ENCODE peak calls at places on chromosomes 4 and X, in eight cellular contexts. N is PC-3, S is GM23248, I is neural progenitor cell, T is fibroblast of lung, W is H1, A is mammary epithelial cell, D is PC-9. P is an unnamed sample. For H3K4me1, the result is how much of the 10 kb centered on the place peaks cover.

GRCh38 chr4:26863512-26863911 is 2.9 kb downstream of the STIM2 start:
- DNase-seq in W (no peak), D (no peak), A (peak), T (no peak), N (no peak), S (no peak), I (no peak), P (no peak)

GRCh38 chr4:11218692-11219091 is 210.0 kb downstream of the HS3ST1 start:
- DNase-seq in S (no peak), W (no peak), N (no peak), A (no peak), D (no peak), T (no peak), I (no peak), P (no peak)

GRCh38 chr4:13169731-13170130 is 314.4 kb downstream of the RAB28 start:
- DNase-seq in D (no peak), A (no peak), W (no peak), S (peak), I (no peak), N (no peak), T (peak), P (no peak)

GRCh38 chr4:189409158-189409557 is 531.5 kb upstream of the FRG1 start:
- DNase-seq in A (no peak), S (no peak), T (no peak), N (no peak), D (no peak), W (no peak), I (no peak), P (no peak)

GRCh38 chr4:8768357-8768999 is 103.2 kb downstream of the HMX1 start:
- DNase-seq in T (no peak), N (no peak), W (no peak), D (no peak), I (no peak), A (no peak), S (no peak), P (no peak)

GRCh38 chr4:12409507-12410190 is 981.0 kb upstream of the HS3ST1 start:
- DNase-seq in I (no peak), W (no peak), N (peak), A (peak), D (peak), S (no peak), T (peak), P (peak)

GRCh38 chr4:7638984-7639789 is 204.5 kb upstream of the PSAPL1 start:
- DNase-seq in T (no peak), W (no peak), A (no peak), S (no peak), N (no peak), I (no peak), D (no peak), P (no peak)

GRCh38 chrX:24646745-24647182 is 383 bp downstream of the PCYT1B start:
- DNase-seq in D (no peak), N (no peak), I (peak), W (no peak), S (peak), T (peak), A (no peak), P (no peak)

GRCh38 chrX:149881081-149881711 is at the start of gene MAGEA8:
- DNase-seq in D (no peak), S (no peak), W (peak), A (no peak), T (no peak), I (peak), N (no peak), P (no peak)

GRCh38 chr4:123031664-123032063 is 109.3 kb upstream of the NUDT6 start:
- DNase-seq in D (no peak), I (no peak), T (no peak), W (no peak), A (no peak), S (no peak), N (no peak), P (no peak)

GRCh38 chr4:128320656-128321055 is 33.0 kb upstream of the PGRMC2 start:
- DNase-seq in I (no peak), D (no peak), A (no peak), N (no peak), W (no peak), T (no peak), S (peak), P (no peak)

GRCh38 chrX:112968351-112969133 is 127.9 kb upstream of the AMOT start:
- DNase-seq in S (peak), A (peak), I (no peak), T (peak), W (no peak), N (peak), D (peak), P (no peak)

GRCh38 chr4:181601118-181601517 is 642.1 kb upstream of the TENM3 start:
- DNase-seq in D (no peak), T (peak), N (no peak), I (no peak), S (peak), W (no peak), A (no peak), P (no peak)

GRCh38 chrX:71997320-71997719 is 86.7 kb downstream of the NHSL2 start:
- DNase-seq in W (no peak), T (peak), D (no peak), S (no peak), A (no peak), N (no peak), I (no peak), P (no peak)

GRCh38 chr4:125517831-125518230 is 203.1 kb downstream of the FAT4 start:
- DNase-seq in D (no peak), S (no peak), T (no peak), A (no peak), N (peak), I (no peak), W (no peak), P (no peak)

DNA sequence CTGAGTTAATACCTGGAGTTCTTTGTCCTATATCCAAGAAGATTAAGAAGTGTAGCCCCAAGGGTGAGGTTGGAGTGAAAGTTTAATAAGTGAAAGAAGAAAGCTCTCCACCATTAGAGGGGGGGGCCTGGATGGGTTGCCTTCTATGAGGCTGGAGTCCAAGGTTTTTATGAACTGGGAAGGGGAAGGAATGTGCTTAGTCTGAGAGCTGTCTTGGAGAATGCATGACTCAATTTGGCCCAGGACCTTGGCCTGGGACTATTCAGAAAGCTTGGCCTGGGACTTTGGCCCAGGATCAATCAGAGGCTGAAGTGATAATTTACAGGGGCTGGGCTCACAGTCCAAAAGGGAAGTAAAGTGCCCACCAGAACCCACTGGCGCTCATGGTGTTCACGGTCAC is 1049.0 kb upstream of the GRIA3 start:
- DNase-seq in N (no peak), I (no peak), T (no peak), D (no peak), A (no peak), S (peak), W (no peak), P (no peak)
- H3K4me1 ChIP-seq in N (under half), I (under half), T (under half), D (under half), A (under half), S (under half), W (under half), P (under half)

GRCh38 chr4:126851391-126851790 is 781.4 kb upstream of the INTU start:
- DNase-seq in A (peak), W (no peak), I (no peak), D (no peak), S (peak), T (peak), N (no peak), P (no peak)
- H2AFZ ChIP-seq in A (no peak), W (no peak), I (no peak), D (no peak), S (peak), T (no peak), N (no peak), P (no peak)

DNA sequence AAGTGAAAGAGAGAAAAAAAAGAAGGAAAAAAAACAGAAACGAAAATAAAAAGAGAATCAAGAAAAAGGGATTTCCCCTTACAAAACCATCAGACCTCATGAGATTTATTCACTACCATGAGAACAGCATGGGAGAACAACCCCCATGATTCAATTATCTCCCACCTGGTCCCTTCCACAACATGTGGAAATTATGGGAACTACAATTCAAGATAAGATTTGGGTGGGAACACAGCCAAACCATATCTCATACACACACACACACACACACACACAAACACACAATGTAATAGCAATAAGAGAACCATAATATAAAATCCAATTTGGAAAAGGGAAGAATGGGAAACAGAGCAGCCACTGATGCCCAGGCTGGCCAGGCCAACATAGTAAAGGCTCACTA is 90.6 kb upstream of the C1QTNF7 start:
- DNase-seq in D (no peak), N (no peak), I (no peak), W (no peak), A (no peak), T (no peak), S (no peak), P (no peak)
- TF ChIP-seq EZH2 in D (no peak), N (no peak), I (no peak), W (no peak), A (no peak), T (no peak), S (no peak), P (no peak)

DNA sequence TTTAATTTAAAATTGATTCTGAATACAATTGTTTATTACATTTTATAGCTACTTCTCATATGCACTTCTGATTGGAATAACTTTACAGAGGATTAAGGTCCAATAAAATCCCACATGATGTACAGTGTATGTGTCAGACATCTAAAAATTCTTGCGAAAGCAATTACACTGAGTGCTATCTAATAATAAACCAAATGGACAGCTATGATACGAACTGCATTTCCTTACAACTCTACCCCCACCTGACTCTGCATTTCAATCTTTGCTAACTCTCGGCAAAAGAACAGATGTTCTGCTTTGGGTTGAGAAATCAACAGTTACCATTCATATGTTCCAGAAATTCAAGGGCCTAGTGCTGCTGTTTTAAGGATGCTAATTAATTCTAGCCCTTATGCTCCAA is 287.9 kb upstream of the NOCT start:
- DNase-seq in N (no peak), W (no peak), I (no peak), D (no peak), T (no peak), S (peak), A (no peak), P (no peak)
- H3K4me1 ChIP-seq in N (under half), W (under half), I (under half), D (under half), T (under half), S (under half), A (under half), P (under half)

GRCh38 chr4:39609454-39609911 is 29.2 kb downstream of the SMIM14 start:
- DNase-seq in N (peak), S (no peak), I (no peak), W (no peak), T (peak), A (peak), D (no peak), P (no peak)

GRCh38 chr4:39616651-39617050 is 22.0 kb downstream of the SMIM14 start:
- DNase-seq in A (no peak), N (no peak), T (peak), I (no peak), S (peak), D (peak), W (no peak), P (no peak)

GRCh38 chr4:39614487-39615162 is 24.0 kb downstream of the SMIM14 start:
- DNase-seq in I (no peak), D (peak), T (peak), S (peak), W (no peak), A (peak), N (peak), P (no peak)

GRCh38 chr4:39617534-39617933 is 21.1 kb downstream of the SMIM14 start:
- DNase-seq in T (no peak), W (no peak), I (no peak), D (no peak), A (no peak), N (no peak), S (no peak), P (no peak)

DNA sequence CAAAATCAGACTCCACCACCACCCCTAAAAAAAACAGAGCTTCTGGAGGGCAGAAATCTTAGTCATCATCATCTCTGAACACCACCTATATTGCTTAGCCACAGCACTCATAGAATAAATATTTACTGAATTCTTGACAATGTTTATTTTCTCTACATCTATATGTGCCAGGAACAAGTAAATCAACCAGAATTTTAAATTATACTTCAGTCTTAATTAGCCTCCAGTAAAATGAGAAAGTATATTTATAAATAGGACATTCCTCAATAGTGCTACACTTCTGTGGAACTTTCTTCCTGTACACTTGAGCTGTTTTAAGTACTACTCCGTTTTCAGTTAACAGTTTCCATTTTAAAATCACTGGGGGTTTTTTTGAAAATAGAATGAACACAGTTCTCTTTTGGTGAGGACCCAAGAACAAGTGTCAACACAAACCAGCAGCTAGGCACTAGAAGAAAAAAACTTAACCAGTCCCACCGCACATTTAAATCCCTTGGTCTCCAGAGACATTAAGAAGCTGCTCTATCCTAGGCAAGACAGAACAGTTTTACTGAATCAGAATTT is 25.5 kb downstream of the SMIM14 start:
- DNase-seq in A (peak), S (peak), D (peak), N (peak), I (no peak), T (peak), W (no peak), P (no peak)
- H2AFZ ChIP-seq in A (no peak), S (no peak), D (no peak), N (peak), I (no peak), T (no peak), W (no peak), P (no peak)

GRCh38 chrX:40172169-40172979 is 74.6 kb upstream of the BCOR start:
- DNase-seq in W (peak), I (peak), N (peak), S (peak), A (peak), T (peak), D (no peak), P (no peak)
- TF ChIP-seq EZH2 in W (no peak), I (peak), N (no peak), S (no peak), A (no peak), T (no peak), D (no peak), P (no peak)

GRCh38 chrX:107716816-107717700 is 58.5 kb downstream of the TSC22D3 start:
- DNase-seq in T (peak), D (peak), W (peak), N (peak), A (peak), S (peak), I (peak), P (peak)

GRCh38 chrX:107716045-107716684 is 59.4 kb downstream of the TSC22D3 start:
- DNase-seq in W (no peak), A (peak), D (no peak), S (peak), N (peak), I (peak), T (peak), P (peak)

GRCh38 chrX:107713205-107714195 is 62.1 kb downstream of the TSC22D3 start:
- DNase-seq in W (no peak), D (no peak), T (no peak), N (no peak), S (peak), A (no peak), I (no peak), P (no peak)

GRCh38 chrX:107714196-107714811 is 61.3 kb downstream of the TSC22D3 start:
- DNase-seq in N (no peak), D (no peak), W (no peak), A (no peak), S (peak), T (no peak), I (no peak), P (no peak)

DNA sequence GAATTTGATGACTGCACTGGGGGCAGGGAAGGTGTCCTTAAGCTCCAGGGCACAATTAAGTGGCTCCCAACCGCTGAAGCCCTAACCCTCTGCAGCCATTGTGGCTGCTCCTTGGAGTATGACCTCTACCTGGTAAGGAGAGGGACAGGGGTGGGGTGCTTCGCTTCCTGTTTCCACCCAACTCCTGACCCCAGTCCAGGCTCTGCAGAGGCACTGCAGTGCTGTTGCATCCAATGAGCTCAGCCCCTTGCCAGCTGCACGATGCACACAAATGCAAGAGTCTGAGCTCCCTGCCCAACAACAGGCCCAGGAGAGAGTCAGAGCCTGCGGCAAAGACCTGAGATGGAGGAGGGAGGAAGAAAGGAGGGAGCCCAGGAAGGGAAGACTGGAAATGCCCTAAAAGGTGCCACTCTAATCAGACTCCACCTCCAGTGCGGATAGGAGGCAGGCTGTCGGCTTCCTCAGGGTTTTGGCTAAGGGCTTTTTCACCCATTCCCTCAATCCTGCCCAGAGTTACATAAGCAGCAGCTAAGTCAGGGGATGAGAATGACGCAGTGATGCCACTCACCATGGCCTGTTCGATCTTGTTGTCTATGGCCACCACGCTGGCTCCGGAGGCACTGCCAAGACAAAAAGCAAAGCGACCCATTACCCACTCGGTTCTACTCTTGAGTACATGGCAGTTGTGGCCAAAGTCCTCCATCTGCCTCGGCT is 60.1 kb downstream of the TSC22D3 start:
- DNase-seq in N (no peak), D (no peak), T (peak), W (no peak), A (peak), S (peak), I (no peak), P (no peak)
- H3K4me1 ChIP-seq in N (under half), D (half or more), T (under half), W (under half), A (under half), S (half or more), I (under half), P (under half)

P was measured in MM.1S.